ENCODE peak calls at places on chromosomes 1 and 21, in five cellular contexts. R, S, L, W and T are unnamed samples. For H3K4me1, the result is how much of the 10 kb centered on the place peaks cover.

GRCh38 chr1:201218409-201218808 is 27.8 kb downstream of the IGFN1 start:
- DNase-seq in L (peak), W (no peak), S (no peak), R (no peak), T (no peak)

GRCh38 chr21:44893278-44893556 is 19.7 kb upstream of the PTTG1IP start:
- DNase-seq in W (no peak), R (no peak), L (no peak), S (no peak), T (no peak)

GRCh38 chr1:6027591-6027990 is 18.1 kb upstream of the KCNAB2 start:
- DNase-seq in R (no peak), S (no peak), W (no peak), L (no peak), T (no peak)

GRCh38 chr1:212007178-212007577 is 28.2 kb downstream of the INTS7 start:
- DNase-seq in S (no peak), R (no peak), W (no peak), L (no peak), T (no peak)

GRCh38 chr1:58779837-58780585 is 3.8 kb downstream of the JUN start:
- DNase-seq in R (peak), S (peak), L (peak), W (no peak), T (no peak)

GRCh38 chr1:112723511-112723839 is 8.3 kb upstream of the PPM1J start:
- DNase-seq in S (no peak), L (no peak), W (no peak), R (no peak), T (no peak)

GRCh38 chr1:45329445-45329844 is 2.8 kb downstream of the HPDL start:
- DNase-seq in L (no peak), R (no peak), W (peak), S (no peak), T (no peak)

GRCh38 chr1:3891329-3891867 is 8.7 kb downstream of the C1orf174 start:
- DNase-seq in S (no peak), L (no peak), W (no peak), R (no peak), T (peak)

GRCh38 chr1:228361314-228362140 is 45.1 kb downstream of the TRIM11 start:
- DNase-seq in S (no peak), W (no peak), R (no peak), L (no peak), T (peak)

GRCh38 chr1:33459766-33460543 is 12.5 kb upstream of the ZSCAN20 start:
- DNase-seq in L (no peak), W (no peak), R (peak), S (no peak), T (no peak)

GRCh38 chr21:35738342-35738961 is 321.9 kb downstream of the SETD4 start:
- DNase-seq in W (no peak), L (no peak), R (no peak), S (peak), T (no peak)

GRCh38 chr1:83641206-83641658 is 357.7 kb downstream of the TTLL7 start:
- DNase-seq in W (peak), S (peak), R (peak), L (no peak), T (no peak)

GRCh38 chr1:55505326-55505725 is 290.2 kb upstream of the USP24 start:
- DNase-seq in S (no peak), R (no peak), L (no peak), W (no peak), T (no peak)

GRCh38 chr1:43706598-43707190 is 642 bp upstream of the ST3GAL3 start:
- DNase-seq in L (peak), S (peak), W (peak), R (peak), T (no peak)

GRCh38 chr21:38145104-38145503 is 111.7 kb upstream of the KCNJ15 start:
- DNase-seq in S (no peak), R (no peak), W (no peak), L (no peak), T (no peak)

GRCh38 chr1:62452951-62453350 is 16.1 kb downstream of the USP1 start:
- DNase-seq in R (no peak), L (no peak), S (no peak), W (no peak), T (no peak)

GRCh38 chr1:119948342-119949214 is 52.3 kb upstream of the ADAM30 start:
- DNase-seq in R (peak), S (peak), W (peak), L (peak), T (peak)

GRCh38 chr1:204746838-204747442 is 61.4 kb upstream of the LRRN2 start:
- DNase-seq in R (peak), W (peak), L (no peak), S (peak), T (no peak)

GRCh38 chr1:14699596-14699995 is 101.1 kb downstream of the KAZN start:
- DNase-seq in R (no peak), S (peak), L (no peak), W (no peak), T (no peak)

GRCh38 chr1:42439940-42440339 is 15.9 kb downstream of the ZMYND12 start:
- DNase-seq in S (no peak), W (no peak), R (peak), L (no peak), T (no peak)

GRCh38 chr1:20867847-20868246 is 80.7 kb upstream of the HP1BP3 start:
- DNase-seq in R (no peak), W (no peak), L (no peak), S (no peak), T (no peak)

GRCh38 chr21:29145354-29145782 is 14.9 kb downstream of the MAP3K7CL start:
- DNase-seq in S (peak), R (peak), W (no peak), L (peak), T (no peak)

GRCh38 chr1:169586395-169587255 is at the start of gene F5:
- DNase-seq in S (peak), L (peak), R (peak), W (peak), T (peak)

GRCh38 chr1:10939654-10940450 is 72.6 kb upstream of the TARDBP start:
- DNase-seq in L (no peak), W (no peak), S (peak), R (peak), T (no peak)

GRCh38 chr1:220798338-220798737 is 11.6 kb downstream of the MTARC1 start:
- DNase-seq in W (no peak), L (no peak), S (no peak), R (no peak), T (no peak)
- H3K4me3 ChIP-seq in W (no peak), L (no peak), S (no peak), R (no peak), T (no peak)

DNA sequence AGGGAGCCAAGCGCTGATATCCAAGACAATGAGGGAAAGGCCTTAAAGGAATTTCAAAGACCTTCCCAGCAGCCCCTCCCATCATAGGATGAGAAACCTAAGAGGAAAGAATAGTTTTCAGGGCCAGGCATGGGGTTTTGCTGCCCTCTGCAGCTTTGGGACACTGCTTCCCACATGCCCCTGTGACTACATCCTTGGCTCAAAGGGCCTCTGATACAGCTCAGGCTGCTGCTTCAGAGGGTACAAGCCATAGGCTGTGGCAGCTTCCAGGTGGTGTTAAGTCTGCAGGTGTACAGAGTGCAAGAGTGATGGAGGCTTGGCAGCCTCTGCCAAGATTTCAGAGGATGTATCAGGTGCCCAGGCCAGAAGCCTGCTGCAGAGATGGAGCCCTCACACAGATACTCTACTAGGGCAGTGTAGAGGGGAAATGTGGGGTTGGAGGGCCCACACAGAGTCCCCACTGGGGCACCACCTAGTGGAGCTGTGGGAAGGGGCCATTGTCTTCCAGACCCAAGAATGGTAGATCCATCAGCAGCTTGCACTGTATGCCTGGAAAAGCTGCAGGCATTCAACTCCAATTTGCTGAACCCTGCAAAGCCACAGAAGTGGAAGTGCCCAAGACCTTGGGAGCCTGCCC is 125.8 kb downstream of the SLC45A1 start:
- DNase-seq in S (no peak), L (no peak), R (peak), W (peak), T (no peak)
- H3K4me1 ChIP-seq in S (under half), L (under half), R (under half), W (under half), T (under half)

GRCh38 chr1:196875935-196876334 is 11.9 kb upstream of the CFHR4 start:
- DNase-seq in W (no peak), S (no peak), R (no peak), L (no peak), T (no peak)

GRCh38 chr1:196873385-196873784 is 14.5 kb upstream of the CFHR4 start:
- DNase-seq in W (no peak), S (no peak), R (no peak), L (no peak), T (no peak)

GRCh38 chr1:196877964-196878363 is 9.9 kb upstream of the CFHR4 start:
- DNase-seq in S (peak), R (peak), L (no peak), W (peak), T (no peak)
- H3K27ac ChIP-seq in S (no peak), R (no peak), L (no peak), W (no peak), T (no peak)

GRCh38 chr1:234533034-234533571 is 54.1 kb upstream of the TARBP1 start:
- DNase-seq in R (peak), L (no peak), S (peak), W (no peak), T (no peak)
- H3K4me3 ChIP-seq in R (no peak), L (no peak), S (no peak), W (no peak), T (no peak)

GRCh38 chr1:31756578-31756977 is 7.6 kb downstream of the ADGRB2 start:
- DNase-seq in L (no peak), R (no peak), S (no peak), W (no peak), T (no peak)
- H3K4me1 ChIP-seq in L (under half), R (under half), S (under half), W (under half), T (under half)

GRCh38 chr1:27430903-27431653 is 38.7 kb downstream of the GPR3 start:
- DNase-seq in L (no peak), R (peak), S (no peak), W (no peak), T (no peak)
- H3K27ac ChIP-seq in L (no peak), R (no peak), S (no peak), W (peak), T (peak)